ENCODE peak calls at places on chromosomes 7 and 10, in seven cellular contexts. L is GM04504, W is hypothalamus, P is HT1080, X is ELR, Z is epithelial cell of proximal tubule, R is T-cell. E is an unnamed sample.

GRCh38 chr7:2641406-2642393 is 9.9 kb downstream of the TTYH3 start:
- DNase-seq in Z (peak; percentile 86), R (no peak), X (peak; percentile 83), L (peak; percentile 96), P (peak; percentile 29), W (peak; percentile 56), E (peak; percentile 55)

GRCh38 chr7:19464241-19464640 is 244.6 kb downstream of the POLR1F start:
- DNase-seq in P (no peak), L (no peak), R (no peak), X (peak; percentile 10), W (no peak), Z (no peak), E (peak; percentile 6)

GRCh38 chr7:17696422-17696821 is 243.9 kb downstream of the SNX13 start:
- DNase-seq in L (no peak), W (no peak), P (peak; percentile 55), R (no peak), X (peak; percentile 75), Z (no peak), E (peak; percentile 99)

GRCh38 chr7:137671920-137672319 is 174.9 kb downstream of the DGKI start:
- DNase-seq in Z (no peak), X (no peak), P (no peak), L (no peak), W (no peak), R (no peak), E (peak; percentile 6)

GRCh38 chr10:43255644-43256431 is 11.0 kb downstream of the RASGEF1A start:
- DNase-seq in R (no peak), P (no peak), Z (no peak), W (no peak), X (peak; percentile 46), L (no peak), E (peak; percentile 24)

GRCh38 chr7:154424370-154424769 is 372.2 kb downstream of the DPP6 start:
- DNase-seq in Z (no peak), X (no peak), P (no peak), L (no peak), R (no peak), W (no peak), E (no peak)

GRCh38 chr10:108797573-108797972 is 1125.7 kb downstream of the XPNPEP1 start:
- DNase-seq in R (no peak), W (no peak), L (no peak), X (peak; percentile 56), Z (no peak), P (no peak), E (no peak)

GRCh38 chr10:4242561-4243035 is 457.6 kb upstream of the KLF6 start:
- DNase-seq in Z (no peak), W (no peak), R (no peak), P (peak; percentile 79), X (peak; percentile 87), L (peak; percentile 76), E (peak; percentile 26)

GRCh38 chr10:19789607-19790006 is 26.6 kb upstream of the PLXDC2 start:
- DNase-seq in P (no peak), L (no peak), W (no peak), X (no peak), R (no peak), Z (no peak), E (no peak)

GRCh38 chr10:15585303-15585715 is 134.4 kb downstream of the ITGA8 start:
- DNase-seq in X (peak; percentile 70), W (peak; percentile 35), P (peak; percentile 40), R (no peak), Z (no peak), L (peak; percentile 32), E (peak; percentile 16)

GRCh38 chr7:33779216-33779615 is 126.1 kb upstream of the BMPER start:
- DNase-seq in X (no peak), P (no peak), R (no peak), Z (no peak), W (no peak), L (no peak), E (no peak)

E was measured in epithelial cell of esophagus.